ENCODE peak calls at places on chromosomes 12 and 14, in ten cellular contexts. W is tibial artery, N is BJ, J is thoracic aorta, U is cardiac muscle cell, D is neural progenitor cell, A is psoas muscle, I is H9, O is esophagus squamous epithelium, X is heart right ventricle. E is an unnamed sample.

GRCh38 chr12:33752854-33753253 is 269.4 kb upstream of the ALG10 start:
- DNase-seq in I (no peak), W (no peak), N (no peak), A (no peak), O (no peak), X (no peak), J (no peak), U (no peak), D (no peak), E (no peak)

GRCh38 chr14:57714487-57714899 is 151.4 kb downstream of the SLC35F4 start:
- DNase-seq in W (no peak), O (no peak), J (no peak), I (peak; percentile 55), D (peak; percentile 60), A (no peak), N (no peak), X (no peak), U (no peak), E (no peak)

GRCh38 chr12:23813206-23813605 is 136.3 kb downstream of the SOX5 start:
- DNase-seq in X (no peak), A (no peak), W (no peak), U (no peak), N (no peak), I (no peak), D (no peak), J (no peak), O (no peak), E (no peak)

GRCh38 chr14:94761999-94762377 is 7.9 kb downstream of the GSC start:
- DNase-seq in U (no peak), I (no peak), O (no peak), J (no peak), N (no peak), A (peak; percentile 62), D (no peak), X (no peak), W (no peak), E (no peak)

GRCh38 chr14:26427059-26427458 is 170.8 kb downstream of the NOVA1 start:
- DNase-seq in O (no peak), D (no peak), N (no peak), I (no peak), W (no peak), A (no peak), J (no peak), X (peak; percentile 8), U (peak; percentile 87), E (no peak)

GRCh38 chr14:90513151-90514014 is 116.6 kb downstream of the CALM1 start:
- DNase-seq in U (peak; percentile 78), D (peak; percentile 71), I (peak; percentile 74), X (peak; percentile 73), A (no peak), W (peak; percentile 84), N (no peak), O (no peak), J (no peak), E (peak; percentile 36)

GRCh38 chr14:80927385-80927989 is 14.1 kb downstream of the CEP128 start:
- DNase-seq in A (no peak), D (no peak), X (no peak), I (peak; percentile 38), O (no peak), W (no peak), N (no peak), J (no peak), U (no peak), E (no peak)

GRCh38 chr12:4266990-4267389 is 6.6 kb upstream of the CCND2 start:
- DNase-seq in O (no peak), A (no peak), U (no peak), N (no peak), X (no peak), I (no peak), W (no peak), J (no peak), D (no peak), E (no peak)

GRCh38 chr12:65532744-65533143 is 254.3 kb downstream of the MSRB3 start:
- DNase-seq in N (peak; percentile 79), O (no peak), I (no peak), J (no peak), W (no peak), D (no peak), A (no peak), X (no peak), U (peak; percentile 58), E (no peak)

GRCh38 chr12:13033266-13033875 is 10.8 kb upstream of the FAM234B start:
- DNase-seq in X (no peak), A (no peak), O (no peak), J (no peak), N (no peak), D (no peak), I (no peak), W (no peak), U (no peak), E (no peak)

GRCh38 chr14:90866822-90867221 is 50.6 kb upstream of the TTC7B start:
- DNase-seq in N (no peak), U (no peak), J (no peak), A (no peak), I (no peak), O (no peak), X (no peak), D (no peak), W (no peak), E (no peak)

GRCh38 chr12:125070117-125070516 is 4.9 kb downstream of the AACS start:
- DNase-seq in N (no peak), I (no peak), U (no peak), J (no peak), D (peak; percentile 62), O (no peak), X (no peak), W (no peak), A (no peak), E (no peak)
- TF ChIP-seq CTCF in N (no peak), I (peak; percentile 26), U (no peak), J (no peak), D (peak; percentile 44), O (no peak), X (no peak), W (no peak), A (no peak), E (no peak)

DNA sequence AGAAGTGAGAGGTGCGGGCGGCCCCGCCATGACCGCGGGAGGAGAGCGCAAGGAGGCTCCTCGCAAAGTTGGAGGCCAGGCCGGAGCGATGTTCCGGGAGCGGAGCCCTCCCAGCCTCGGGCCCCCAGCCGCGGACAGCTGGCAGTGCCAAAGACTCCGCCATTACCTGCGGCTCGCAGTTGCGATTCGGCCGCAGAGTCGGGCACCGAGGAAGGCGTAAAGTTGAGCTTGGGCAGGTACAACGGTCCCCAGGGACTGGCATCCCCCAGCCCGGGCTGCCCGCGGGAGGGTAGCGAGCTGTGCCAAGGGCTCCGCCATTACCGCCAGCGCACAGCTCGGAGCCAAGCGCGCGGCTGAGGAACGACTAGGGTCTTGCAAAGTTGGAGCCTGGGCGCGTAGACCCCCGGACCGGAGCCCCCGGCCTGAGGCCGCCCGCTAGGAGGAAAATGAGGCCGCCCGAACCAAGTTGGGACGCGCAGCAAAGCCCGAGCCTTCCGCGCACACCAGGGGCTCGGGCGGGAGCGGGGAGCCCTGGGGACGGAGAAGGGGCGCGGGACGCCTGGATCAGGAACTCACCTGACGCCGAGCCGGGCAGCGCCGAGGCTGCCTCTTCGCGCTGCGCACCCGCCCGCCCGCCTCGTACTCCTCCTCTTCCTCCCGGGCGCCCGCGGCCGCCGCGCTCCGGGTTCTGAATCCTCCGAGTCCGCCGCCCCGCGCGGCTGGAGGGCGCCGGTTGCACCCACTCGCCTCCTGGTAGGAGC is 695 bp downstream of the NOS1 start:
- DNase-seq in N (no peak), U (no peak), X (no peak), O (no peak), W (no peak), I (peak; percentile 58), A (peak; percentile 58), J (no peak), D (peak; percentile 60), E (no peak)
- H3K27me3 ChIP-seq in N (peaks cover 13% of the 10 kb centered on the region), U (peaks cover 100% of the 10 kb centered on the region), X (peaks cover 76% of the 10 kb centered on the region), O (peaks cover 7% of the 10 kb centered on the region), W (peaks cover 80% of the 10 kb centered on the region), I (peaks cover 30% of the 10 kb centered on the region), A (no peaks in the 10 kb centered on the region), J (peaks cover 4% of the 10 kb centered on the region), D (peaks cover 100% of the 10 kb centered on the region), E (no peaks in the 10 kb centered on the region)

GRCh38 chr12:124750787-124751471 is 112.7 kb downstream of the SCARB1 start:
- DNase-seq in U (no peak), W (no peak), D (peak; percentile 76), A (no peak), N (no peak), I (peak; percentile 84), O (no peak), X (no peak), J (no peak), E (no peak)
- TF ChIP-seq CTCF in U (peak; percentile 14), W (no peak), D (peak; percentile 60), A (no peak), N (no peak), I (peak; percentile 66), O (no peak), X (no peak), J (no peak), E (no peak)

GRCh38 chr12:53193953-53194716 is 12.9 kb downstream of the ITGB7 start:
- DNase-seq in N (no peak), W (peak; percentile 53), O (no peak), J (no peak), D (no peak), A (no peak), I (no peak), U (no peak), X (no peak), E (no peak)

GRCh38 chr12:53197011-53197640 is 9.9 kb downstream of the ITGB7 start:
- DNase-seq in J (no peak), I (no peak), U (no peak), N (no peak), D (no peak), A (no peak), O (no peak), W (peak; percentile 70), X (no peak), E (no peak)

GRCh38 chr12:53196486-53196885 is 10.6 kb downstream of the ITGB7 start:
- DNase-seq in O (no peak), W (peak; percentile 61), D (no peak), I (no peak), N (no peak), U (no peak), A (no peak), X (no peak), J (no peak), E (no peak)

GRCh38 chr12:53194973-53195372 is 12.1 kb downstream of the ITGB7 start:
- DNase-seq in D (no peak), O (no peak), I (no peak), N (no peak), A (no peak), J (no peak), U (no peak), X (no peak), W (no peak), E (no peak)

DNA sequence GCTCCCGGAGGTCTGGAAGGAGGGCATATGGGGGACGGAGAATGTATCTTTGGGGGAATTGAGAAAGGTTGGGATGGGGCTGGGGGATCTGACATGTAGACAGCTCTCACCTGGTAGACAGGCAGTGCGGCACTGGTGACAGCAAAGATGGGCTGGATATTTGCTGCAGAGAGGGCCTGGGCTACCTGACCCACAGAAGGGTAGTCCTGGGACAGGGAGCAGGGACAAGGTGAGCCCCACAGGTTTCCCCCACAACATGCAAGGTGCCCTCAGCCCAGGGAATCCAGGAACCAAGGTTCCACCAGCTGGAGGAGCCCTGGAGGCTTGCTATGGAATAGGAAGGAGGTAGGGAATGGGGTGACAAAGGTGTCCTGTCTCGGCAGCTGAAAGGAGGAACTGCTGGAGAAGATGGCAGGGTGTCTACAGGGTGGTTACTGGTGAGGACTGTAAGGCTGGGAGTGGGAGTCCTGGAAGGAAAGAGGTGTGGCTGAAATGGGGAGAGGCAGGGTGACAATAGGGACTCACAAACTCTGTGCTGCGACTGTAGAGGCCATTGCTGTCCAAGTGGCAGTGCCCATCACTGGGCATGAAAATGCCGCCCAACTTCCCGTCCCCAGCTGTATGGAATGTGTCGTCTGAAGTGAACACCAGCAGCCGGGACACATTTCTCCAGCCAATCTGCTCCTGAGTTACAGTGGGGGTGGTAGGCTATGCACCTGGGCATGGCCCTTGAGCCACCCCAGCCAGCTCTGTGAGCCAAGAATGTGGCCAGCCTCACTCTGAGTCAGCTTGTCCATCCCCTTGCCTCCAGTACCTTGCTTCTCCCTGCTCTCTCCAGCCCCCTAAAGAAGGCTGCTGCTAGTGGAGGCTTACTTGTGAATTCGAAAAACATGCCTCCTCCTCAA is 11.3 kb downstream of the ITGB7 start:
- DNase-seq in U (no peak), X (no peak), D (no peak), J (no peak), O (no peak), N (no peak), W (peak; percentile 52), A (no peak), I (no peak), E (no peak)
- H3K27me3 ChIP-seq in U (peaks cover 13% of the 10 kb centered on the region), X (no peaks in the 10 kb centered on the region), D (peaks cover 75% of the 10 kb centered on the region), J (no peaks in the 10 kb centered on the region), O (no peaks in the 10 kb centered on the region), N (no peaks in the 10 kb centered on the region), W (no peaks in the 10 kb centered on the region), A (no peaks in the 10 kb centered on the region), I (peaks cover 18% of the 10 kb centered on the region), E (no peaks in the 10 kb centered on the region)

E was measured in gastrocnemius medialis.